ENCODE peak calls at places on chromosome 9, in eight cellular contexts. D is NCI-H748 treated with DMSO at 0.1 percent for 48 hours, Z is heart left ventricle, N is HEK293T, C is mammary epithelial cell, J is ACHN, A is renal cortical epithelial cell, G is T-helper 2 cell. L is an unnamed sample.

GRCh38 chr9:81559741-81560140 is 129.6 kb downstream of the TLE1 start:
- DNase-seq in J (peak; percentile 94), D (no peak), A (peak; percentile 98), N (no peak), C (peak; percentile 88), Z (no peak), G (no peak), L (no peak)

GRCh38 chr9:9004844-9005243 is 1205.3 kb upstream of the DMAC1 start:
- DNase-seq in J (peak; percentile 3), N (no peak), D (no peak), Z (no peak), G (no peak), A (no peak), C (no peak), L (no peak)

GRCh38 chr9:88387035-88387732 is 1.1 kb upstream of the SPIN1 start:
- DNase-seq in G (no peak), J (peak; percentile 52), C (peak; percentile 69), D (no peak), Z (peak; percentile 39), A (peak; percentile 56), N (peak; percentile 23), L (peak; percentile 9)

GRCh38 chr9:133371261-133371711 is 4.6 kb downstream of the SURF4 start:
- DNase-seq in A (no peak), J (no peak), D (no peak), Z (no peak), N (no peak), G (peak; percentile 75), C (no peak), L (peak; percentile 57)

GRCh38 chr9:126491256-126491879 is 122.4 kb upstream of the LMX1B start:
- DNase-seq in J (peak; percentile 54), N (peak; percentile 37), C (peak; percentile 45), Z (no peak), G (peak; percentile 46), A (peak; percentile 51), D (peak; percentile 52), L (peak; percentile 40)

GRCh38 chr9:87606921-87607521 is 109.4 kb downstream of the DAPK1 start:
- DNase-seq in A (no peak), J (peak; percentile 37), Z (no peak), C (peak; percentile 34), D (no peak), G (no peak), N (no peak), L (no peak)

GRCh38 chr9:101443358-101443757 is 7.8 kb upstream of the ALDOB start:
- DNase-seq in N (no peak), Z (peak; percentile 88), C (no peak), D (no peak), J (no peak), G (no peak), A (no peak), L (no peak)

GRCh38 chr9:99948896-99949295 is 42.4 kb downstream of the STX17 start:
- DNase-seq in D (no peak), Z (no peak), A (peak; percentile 28), C (no peak), G (no peak), N (no peak), J (no peak), L (no peak)

GRCh38 chr9:125732562-125732961 is 14.6 kb upstream of the PBX3 start:
- DNase-seq in A (no peak), D (no peak), N (no peak), Z (no peak), C (no peak), J (no peak), G (no peak), L (no peak)

GRCh38 chr9:37897665-37898064 is 6.3 kb downstream of the SLC25A51 start:
- DNase-seq in G (no peak), A (no peak), C (no peak), D (no peak), J (no peak), Z (no peak), N (no peak), L (no peak)

GRCh38 chr9:109574061-109574882 is 76.2 kb upstream of the PTPN3 start:
- DNase-seq in G (no peak), N (peak; percentile 50), A (peak; percentile 71), C (peak; percentile 43), D (peak; percentile 45), Z (no peak), J (peak; percentile 62), L (no peak)

GRCh38 chr9:106799146-106799545 is 63.8 kb upstream of the ZNF462 start:
- DNase-seq in A (peak; percentile 97), G (no peak), Z (no peak), D (no peak), J (peak; percentile 70), C (peak; percentile 74), N (no peak), L (no peak)

GRCh38 chr9:119284587-119285337 is 84.5 kb downstream of the BRINP1 start:
- DNase-seq in N (no peak), G (no peak), D (no peak), J (peak; percentile 23), C (no peak), Z (no peak), A (no peak), L (no peak)

GRCh38 chr9:79617395-79617794 is 45.6 kb downstream of the TLE4 start:
- DNase-seq in D (no peak), A (peak; percentile 43), G (no peak), N (no peak), Z (no peak), C (peak; percentile 21), J (no peak), L (no peak)

GRCh38 chr9:38421498-38422211 is 2.6 kb downstream of the IGFBPL1 start:
- DNase-seq in G (no peak), D (no peak), C (no peak), Z (no peak), J (no peak), A (no peak), N (peak; percentile 54), L (no peak)

GRCh38 chr9:105173306-105173705 is 71.1 kb upstream of the SLC44A1 start:
- DNase-seq in A (no peak), C (no peak), J (no peak), D (peak; percentile 63), G (no peak), Z (no peak), N (no peak), L (no peak)

GRCh38 chr9:106286249-106286648 is 576.7 kb upstream of the ZNF462 start:
- DNase-seq in Z (no peak), A (peak; percentile 17), G (no peak), D (no peak), N (no peak), C (peak; percentile 27), J (peak; percentile 5), L (no peak)

GRCh38 chr9:22863106-22863505 is 416.5 kb downstream of the DMRTA1 start:
- DNase-seq in A (no peak), N (no peak), D (no peak), J (no peak), C (no peak), Z (no peak), G (no peak), L (no peak)

GRCh38 chr9:93305497-93306020 is 121.6 kb downstream of the WNK2 start:
- DNase-seq in N (no peak), A (no peak), J (no peak), C (no peak), D (peak; percentile 59), G (no peak), Z (no peak), L (no peak)

GRCh38 chr9:2229109-2229733 is 214.1 kb downstream of the SMARCA2 start:
- DNase-seq in N (no peak), A (peak; percentile 50), C (peak; percentile 37), Z (no peak), G (no peak), J (no peak), D (no peak), L (no peak)

GRCh38 chr9:38681747-38682227 is 38.1 kb downstream of the FAM240B start:
- DNase-seq in G (no peak), D (no peak), J (no peak), Z (no peak), A (peak; percentile 89), C (peak; percentile 83), N (no peak), L (no peak)